ENCODE peak calls at places on chromosome 4, in eight cellular contexts. Z is tibial artery, B is lower lobe of right lung, T is upper lobe of right lung, V is mucosa of descending colon, F is right lobe of liver, G is SK-N-SH, L is PC-3. R is an unnamed sample.

GRCh38 chr4:5387457-5387856 is 320.9 kb downstream of the EVC2 start:
- DNase-seq in Z (no peak), B (no peak), T (no peak), V (no peak), F (no peak), G (no peak), L (peak; percentile 8), R (no peak)

GRCh38 chr4:15729910-15730533 is 27.2 kb downstream of the BST1 start:
- DNase-seq in Z (no peak), B (no peak), T (no peak), V (peak; percentile 33), F (no peak), G (peak; percentile 66), L (peak; percentile 63), R (peak; percentile 22)

GRCh38 chr4:94582517-94582916 is 130.8 kb downstream of the PDLIM5 start:
- DNase-seq in Z (no peak), B (no peak), T (no peak), V (no peak), F (no peak), G (no peak), L (peak; percentile 3), R (no peak)

GRCh38 chr4:105147226-105148151 is 813 bp downstream of the TET2 start:
- DNase-seq in Z (peak; percentile 30), B (peak; percentile 47), T (no peak), V (peak; percentile 49), F (no peak), G (peak; percentile 62), L (peak; percentile 22), R (peak; percentile 13)

GRCh38 chr4:174865418-174865985 is 36.5 kb upstream of the GLRA3 start:
- DNase-seq in Z (no peak), B (no peak), T (no peak), V (no peak), F (no peak), G (no peak), L (peak; percentile 37), R (no peak)

GRCh38 chr4:54384563-54384962 is 155.5 kb downstream of the PDGFRA start:
- DNase-seq in Z (peak; percentile 31), B (no peak), T (no peak), V (peak; percentile 65), F (no peak), G (no peak), L (peak; percentile 56), R (peak; percentile 15)

GRCh38 chr4:121656269-121656641 is 40.5 kb downstream of the ANXA5 start:
- DNase-seq in Z (peak; percentile 51), B (peak; percentile 51), T (no peak), V (peak; percentile 54), F (no peak), G (peak; percentile 33), L (peak; percentile 62), R (peak; percentile 37)

GRCh38 chr4:83024233-83024632 is 10.8 kb upstream of the COPS4 start:
- DNase-seq in Z (no peak), B (no peak), T (no peak), V (no peak), F (no peak), G (no peak), L (no peak), R (no peak)

GRCh38 chr4:87819281-87819919 is 13.4 kb upstream of the MEPE start:
- DNase-seq in Z (no peak), B (no peak), T (no peak), V (no peak), F (no peak), G (no peak), L (peak; percentile 82), R (no peak)

GRCh38 chr4:147362868-147363440 is 117.9 kb upstream of the EDNRA start:
- DNase-seq in Z (peak; percentile 54), B (peak; percentile 61), T (no peak), V (peak; percentile 65), F (peak; percentile 54), G (peak; percentile 63), L (peak; percentile 43), R (peak; percentile 52)

GRCh38 chr4:99723555-99724450 is 66.2 kb upstream of the C4orf54 start:
- DNase-seq in Z (peak; percentile 29), B (peak; percentile 48), T (peak; percentile 65), V (peak; percentile 21), F (peak; percentile 89), G (peak; percentile 4), L (peak; percentile 75), R (peak; percentile 90)

GRCh38 chr4:99885063-99885664 is 9.1 kb downstream of the LAMTOR3 start:
- DNase-seq in Z (no peak), B (no peak), T (no peak), V (peak; percentile 22), F (no peak), G (peak; percentile 23), L (peak; percentile 54), R (no peak)

GRCh38 chr4:44544158-44544557 is 95.5 kb upstream of the KCTD8 start:
- DNase-seq in Z (no peak), B (no peak), T (no peak), V (no peak), F (no peak), G (no peak), L (peak; percentile 22), R (no peak)

GRCh38 chr4:121666091-121666679 is 30.6 kb downstream of the ANXA5 start:
- DNase-seq in Z (peak; percentile 39), B (peak; percentile 63), T (peak; percentile 71), V (no peak), F (no peak), G (no peak), L (no peak), R (no peak)

GRCh38 chr4:25484243-25484721 is 107.2 kb downstream of the ANAPC4 start:
- DNase-seq in Z (no peak), B (no peak), T (no peak), V (no peak), F (no peak), G (no peak), L (no peak), R (no peak)

GRCh38 chr4:30716671-30717207 is 3.4 kb upstream of the PCDH7 start:
- DNase-seq in Z (no peak), B (no peak), T (no peak), V (peak; percentile 10), F (no peak), G (no peak), L (peak; percentile 13), R (no peak)

GRCh38 chr4:143352052-143352451 is 15.4 kb downstream of the GAB1 start:
- DNase-seq in Z (no peak), B (no peak), T (no peak), V (peak; percentile 61), F (no peak), G (peak; percentile 63), L (peak; percentile 86), R (no peak)

GRCh38 chr4:112515278-112516075 is 503 bp downstream of the NEUROG2 start:
- DNase-seq in Z (no peak), B (no peak), T (peak; percentile 66), V (no peak), F (no peak), G (peak; percentile 75), L (peak; percentile 18), R (peak; percentile 39)

GRCh38 chr4:89257376-89257775 is 50.2 kb downstream of the GPRIN3 start:
- DNase-seq in Z (no peak), B (no peak), T (no peak), V (no peak), F (no peak), G (no peak), L (no peak), R (no peak)

GRCh38 chr4:102734591-102735385 is 26.0 kb downstream of the MANBA start:
- DNase-seq in Z (no peak), B (no peak), T (no peak), V (no peak), F (no peak), G (no peak), L (peak; percentile 52), R (no peak)

GRCh38 chr4:176709417-176709816 is 83.3 kb downstream of the VEGFC start:
- DNase-seq in Z (no peak), B (no peak), T (no peak), V (no peak), F (no peak), G (no peak), L (no peak), R (no peak)

GRCh38 chr4:14650127-14650526 is 352.2 kb upstream of the CPEB2 start:
- DNase-seq in Z (no peak), B (no peak), T (no peak), V (no peak), F (no peak), G (no peak), L (peak; percentile 13), R (no peak)

GRCh38 chr4:183344523-183345255 is 22.5 kb upstream of the CLDN24 start:
- DNase-seq in Z (no peak), B (no peak), T (peak; percentile 44), V (no peak), F (peak; percentile 30), G (no peak), L (no peak), R (no peak)

GRCh38 chr4:26995316-26995715 is 134.7 kb downstream of the STIM2 start:
- DNase-seq in Z (no peak), B (no peak), T (no peak), V (no peak), F (no peak), G (no peak), L (no peak), R (no peak)

GRCh38 chr4:26993967-26994366 is 133.3 kb downstream of the STIM2 start:
- DNase-seq in Z (no peak), B (no peak), T (no peak), V (no peak), F (no peak), G (no peak), L (no peak), R (no peak)

GRCh38 chr4:26993541-26993940 is 132.9 kb downstream of the STIM2 start:
- DNase-seq in Z (no peak), B (no peak), T (no peak), V (no peak), F (no peak), G (no peak), L (no peak), R (no peak)

GRCh38 chr4:26999689-27000088 is 139.0 kb downstream of the STIM2 start:
- DNase-seq in Z (no peak), B (no peak), T (no peak), V (no peak), F (no peak), G (no peak), L (no peak), R (no peak)

GRCh38 chr4:26996745-26997144 is 136.1 kb downstream of the STIM2 start:
- DNase-seq in Z (no peak), B (no peak), T (no peak), V (no peak), F (no peak), G (no peak), L (no peak), R (no peak)
- H3K36me3 ChIP-seq in Z (no peaks in the 10 kb centered on the region), B (no peaks in the 10 kb centered on the region), T (no peaks in the 10 kb centered on the region), V (no peaks in the 10 kb centered on the region), F (no peaks in the 10 kb centered on the region), G (peaks cover 10% of the 10 kb centered on the region), L (no peaks in the 10 kb centered on the region), R (no peaks in the 10 kb centered on the region)

GRCh38 chr4:6802050-6802449 is 19.5 kb downstream of the KIAA0232 start:
- DNase-seq in Z (no peak), B (no peak), T (no peak), V (no peak), F (no peak), G (no peak), L (peak; percentile 16), R (no peak)
- H3K4me1 ChIP-seq in Z (peaks cover 13% of the 10 kb centered on the region), B (peaks cover 28% of the 10 kb centered on the region), T (peaks cover 12% of the 10 kb centered on the region), V (peaks cover 18% of the 10 kb centered on the region), F (peaks cover 1% of the 10 kb centered on the region), G (peaks cover 4% of the 10 kb centered on the region), L (peaks cover 41% of the 10 kb centered on the region), R (peaks cover 14% of the 10 kb centered on the region)

GRCh38 chr4:139403457-139403856 is 50.5 kb upstream of the RAB33B start:
- DNase-seq in Z (no peak), B (no peak), T (no peak), V (no peak), F (no peak), G (no peak), L (peak; percentile 10), R (no peak)
- TF ChIP-seq CTCF in Z (no peak), B (no peak), T (no peak), V (no peak), F (peak; percentile 10), G (peak; percentile 15), L (no peak), R (no peak)

GRCh38 chr4:6829077-6829476 is 46.5 kb downstream of the KIAA0232 start:
- DNase-seq in Z (no peak), B (no peak), T (no peak), V (no peak), F (no peak), G (no peak), L (no peak), R (no peak)
- H3K36me3 ChIP-seq in Z (peaks cover 25% of the 10 kb centered on the region), B (peaks cover 68% of the 10 kb centered on the region), T (peaks cover 61% of the 10 kb centered on the region), V (peaks cover 4% of the 10 kb centered on the region), F (no peaks in the 10 kb centered on the region), G (peaks cover 41% of the 10 kb centered on the region), L (peaks cover 23% of the 10 kb centered on the region), R (peaks cover 9% of the 10 kb centered on the region)

R was measured in body of pancreas.